ENCODE peak calls at places on chromosomes 1 and 21, in four cellular contexts. One of them, this sample, is unnamed.
A peak's percentile ranks its signal among the peaks of the same experiment; 100 is the strongest.

GRCh38 chr21:27636671-27637070 is 669.8 kb upstream of the ADAMTS5 start:
- DNase-seq in transverse colon: no peak
- DNase-seq in IMR-90: no peak
- DNase-seq in BE2C: no peak
- DNase-seq in this sample: no peak

GRCh38 chr1:63074321-63074720 is 248.0 kb upstream of the FOXD3 start:
- DNase-seq in transverse colon: no peak
- DNase-seq in IMR-90: no peak
- DNase-seq in BE2C: no peak
- DNase-seq in this sample: no peak

GRCh38 chr1:212688338-212689047 is 11.1 kb downstream of the BATF3 start:
- DNase-seq in transverse colon: no peak
- DNase-seq in IMR-90: peak; percentile 59
- DNase-seq in BE2C: no peak
- DNase-seq in this sample: no peak

GRCh38 chr1:208233546-208233945 is 10.6 kb downstream of the PLXNA2 start:
- DNase-seq in transverse colon: peak; percentile 60
- DNase-seq in IMR-90: no peak
- DNase-seq in BE2C: no peak
- DNase-seq in this sample: no peak

GRCh38 chr1:168504064-168504837 is 39.5 kb downstream of the XCL2 start:
- DNase-seq in transverse colon: peak; percentile 35
- DNase-seq in IMR-90: peak; percentile 47
- DNase-seq in BE2C: no peak
- DNase-seq in this sample: no peak

GRCh38 chr1:151923422-151923821 is 14.1 kb upstream of the THEM4 start:
- DNase-seq in transverse colon: no peak
- DNase-seq in IMR-90: no peak
- DNase-seq in BE2C: no peak
- DNase-seq in this sample: no peak

GRCh38 chr1:183598386-183598785 is 8.1 kb upstream of the NCF2 start:
- DNase-seq in transverse colon: no peak
- DNase-seq in IMR-90: peak; percentile 30
- DNase-seq in BE2C: no peak
- DNase-seq in this sample: no peak

GRCh38 chr1:112956503-112957132 is 622 bp upstream of the SLC16A1 start:
- DNase-seq in transverse colon: no peak
- DNase-seq in IMR-90: no peak
- DNase-seq in BE2C: peak; percentile 38
- DNase-seq in this sample: no peak

GRCh38 chr1:210332233-210332632 is 3.5 kb downstream of the HHAT start:
- DNase-seq in transverse colon: no peak
- DNase-seq in IMR-90: no peak
- DNase-seq in BE2C: no peak
- DNase-seq in this sample: no peak

GRCh38 chr1:99685516-99686180 is 39.7 kb downstream of the PALMD start:
- DNase-seq in transverse colon: peak; percentile 68
- DNase-seq in IMR-90: peak; percentile 91
- DNase-seq in BE2C: peak; percentile 87
- DNase-seq in this sample: peak; percentile 70

GRCh38 chr1:39269791-39270342 is 65.4 kb downstream of the MACF1 start:
- DNase-seq in transverse colon: peak; percentile 14
- DNase-seq in IMR-90: peak; percentile 82
- DNase-seq in BE2C: no peak
- DNase-seq in this sample: no peak

GRCh38 chr1:233253231-233254038 is 42.1 kb downstream of the PCNX2 start:
- DNase-seq in transverse colon: no peak
- DNase-seq in IMR-90: no peak
- DNase-seq in BE2C: no peak
- DNase-seq in this sample: peak; percentile 44

GRCh38 chr1:79657916-79658662 is 651.6 kb upstream of the ADGRL4 start:
- DNase-seq in transverse colon: no peak
- DNase-seq in IMR-90: peak; percentile 5
- DNase-seq in BE2C: no peak
- DNase-seq in this sample: no peak

GRCh38 chr1:4585216-4585615 is 69.2 kb upstream of the AJAP1 start:
- DNase-seq in transverse colon: no peak
- DNase-seq in IMR-90: no peak
- DNase-seq in BE2C: peak; percentile 12
- DNase-seq in this sample: peak; percentile 4

GRCh38 chr1:4585705-4586104 is 68.7 kb upstream of the AJAP1 start:
- DNase-seq in transverse colon: no peak
- DNase-seq in IMR-90: no peak
- DNase-seq in BE2C: no peak
- DNase-seq in this sample: no peak

GRCh38 chr1:4586611-4587010 is 67.8 kb upstream of the AJAP1 start:
- DNase-seq in transverse colon: no peak
- DNase-seq in IMR-90: no peak
- DNase-seq in BE2C: no peak
- DNase-seq in this sample: no peak

GRCh38 chr1:4581807-4582206 is 72.6 kb upstream of the AJAP1 start:
- DNase-seq in transverse colon: no peak
- DNase-seq in IMR-90: no peak
- DNase-seq in BE2C: no peak
- DNase-seq in this sample: no peak

DNA sequence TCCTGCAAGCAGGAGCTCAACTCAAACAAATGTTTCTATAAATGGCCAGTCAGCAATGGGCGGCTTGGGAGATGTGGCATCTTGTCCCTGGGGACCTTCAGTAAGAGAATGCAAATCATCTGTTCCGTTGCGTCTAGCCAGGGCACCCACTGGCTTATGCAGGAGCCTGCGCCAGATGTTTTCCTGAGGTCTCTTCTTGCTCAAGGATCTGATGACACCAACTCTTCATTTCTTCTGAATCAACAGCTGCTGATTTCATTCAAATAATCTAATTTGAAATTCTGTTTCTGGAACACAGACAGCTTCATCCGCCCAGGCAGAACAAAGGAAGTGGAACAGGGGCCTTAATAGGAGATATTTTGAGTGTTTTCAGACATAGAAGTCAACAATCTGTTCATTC is 69.9 kb upstream of the AJAP1 start:
- DNase-seq in transverse colon: no peak
- DNase-seq in IMR-90: no peak
- DNase-seq in BE2C: no peak
- DNase-seq in this sample: no peak
- TF ChIP-seq CTCF in transverse colon: no peak
- TF ChIP-seq CTCF in IMR-90: no peak
- TF ChIP-seq CTCF in BE2C: no peak
- TF ChIP-seq CTCF in this sample: no peak

DNA sequence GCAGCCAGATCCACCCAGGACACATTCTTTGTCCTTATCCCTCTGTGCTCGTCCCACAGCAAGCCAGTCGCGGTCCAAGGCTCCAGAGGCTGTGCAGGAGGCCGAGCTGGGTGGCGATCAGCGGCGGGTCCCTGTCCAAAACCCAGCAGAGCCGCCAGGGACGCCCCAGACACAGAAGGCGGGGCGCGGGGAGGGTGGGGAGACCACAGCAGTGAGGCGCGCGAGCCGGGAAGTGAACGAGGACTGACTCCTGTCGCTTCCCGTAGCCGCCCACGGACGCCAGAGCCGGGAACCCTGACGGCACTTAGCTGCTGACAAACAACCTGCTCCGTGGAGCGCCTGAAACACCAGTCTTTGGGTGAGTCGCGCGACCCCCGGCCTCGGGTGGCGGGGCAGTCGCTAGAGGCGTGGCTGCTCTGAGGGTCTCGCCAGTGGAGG is at the start of gene LGALS8:
- DNase-seq in transverse colon: peak; percentile 88
- DNase-seq in IMR-90: peak; percentile 80
- DNase-seq in BE2C: peak; percentile 18
- DNase-seq in this sample: peak; percentile 80
- TF ChIP-seq CTCF in transverse colon: no peak
- TF ChIP-seq CTCF in IMR-90: peak; percentile 2
- TF ChIP-seq CTCF in BE2C: no peak
- TF ChIP-seq CTCF in this sample: no peak

GRCh38 chr1:175219774-175220173 is 27.2 kb upstream of the KIAA0040 start:
- DNase-seq in transverse colon: no peak
- DNase-seq in IMR-90: no peak
- DNase-seq in BE2C: no peak
- DNase-seq in this sample: no peak
- TF ChIP-seq CTCF in transverse colon: no peak
- TF ChIP-seq CTCF in IMR-90: no peak
- TF ChIP-seq CTCF in BE2C: no peak
- TF ChIP-seq CTCF in this sample: no peak

GRCh38 chr1:94654505-94654904 is 112.9 kb upstream of the F3 start:
- DNase-seq in transverse colon: no peak
- DNase-seq in IMR-90: no peak
- DNase-seq in BE2C: no peak
- DNase-seq in this sample: no peak
- TF ChIP-seq CTCF in transverse colon: no peak
- TF ChIP-seq CTCF in IMR-90: no peak
- TF ChIP-seq CTCF in BE2C: no peak
- TF ChIP-seq CTCF in this sample: no peak

DNA sequence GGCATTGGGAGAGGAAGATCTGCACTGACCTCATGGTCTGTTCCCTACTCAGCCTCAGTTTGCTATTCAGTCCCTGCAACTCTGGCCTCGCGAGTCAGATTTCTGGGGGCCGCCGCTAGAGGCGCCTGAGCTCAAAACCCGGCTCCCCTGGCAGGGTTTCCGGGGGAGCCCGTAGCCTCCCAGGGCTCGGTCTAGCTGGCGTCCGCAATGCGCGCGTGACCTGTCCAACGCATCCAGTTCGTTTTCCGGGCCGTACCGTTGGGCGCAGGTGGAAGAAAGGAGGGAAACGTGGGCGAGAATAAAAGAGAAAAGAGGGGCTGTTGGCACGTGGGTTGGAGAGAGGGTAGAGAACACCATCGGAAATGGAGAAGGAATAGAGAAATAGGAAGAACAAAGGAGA is at the start of gene ADAM30:
- DNase-seq in transverse colon: no peak
- DNase-seq in IMR-90: no peak
- DNase-seq in BE2C: no peak
- DNase-seq in this sample: no peak
- TF ChIP-seq CTCF in transverse colon: no peak
- TF ChIP-seq CTCF in IMR-90: peak; percentile 2
- TF ChIP-seq CTCF in BE2C: no peak
- TF ChIP-seq CTCF in this sample: no peak

GRCh38 chr1:56411484-56412180 is 167.7 kb downstream of the PLPP3 start:
- DNase-seq in transverse colon: no peak
- DNase-seq in IMR-90: no peak
- DNase-seq in BE2C: no peak
- DNase-seq in this sample: no peak

GRCh38 chr1:56411021-56411420 is 168.3 kb downstream of the PLPP3 start:
- DNase-seq in transverse colon: no peak
- DNase-seq in IMR-90: no peak
- DNase-seq in BE2C: no peak
- DNase-seq in this sample: no peak

GRCh38 chr1:56406821-56407220 is 172.5 kb downstream of the PLPP3 start:
- DNase-seq in transverse colon: no peak
- DNase-seq in IMR-90: peak; percentile 21
- DNase-seq in BE2C: no peak
- DNase-seq in this sample: no peak

GRCh38 chr1:56410405-56410804 is 169.0 kb downstream of the PLPP3 start:
- DNase-seq in transverse colon: no peak
- DNase-seq in IMR-90: no peak
- DNase-seq in BE2C: no peak
- DNase-seq in this sample: no peak

GRCh38 chr1:56409112-56409691 is 170.2 kb downstream of the PLPP3 start:
- DNase-seq in transverse colon: peak; percentile 72
- DNase-seq in IMR-90: no peak
- DNase-seq in BE2C: no peak
- DNase-seq in this sample: peak; percentile 76
- TF ChIP-seq CTCF in transverse colon: peak; percentile 75
- TF ChIP-seq CTCF in IMR-90: no peak
- TF ChIP-seq CTCF in BE2C: no peak
- TF ChIP-seq CTCF in this sample: peak; percentile 68

DNA sequence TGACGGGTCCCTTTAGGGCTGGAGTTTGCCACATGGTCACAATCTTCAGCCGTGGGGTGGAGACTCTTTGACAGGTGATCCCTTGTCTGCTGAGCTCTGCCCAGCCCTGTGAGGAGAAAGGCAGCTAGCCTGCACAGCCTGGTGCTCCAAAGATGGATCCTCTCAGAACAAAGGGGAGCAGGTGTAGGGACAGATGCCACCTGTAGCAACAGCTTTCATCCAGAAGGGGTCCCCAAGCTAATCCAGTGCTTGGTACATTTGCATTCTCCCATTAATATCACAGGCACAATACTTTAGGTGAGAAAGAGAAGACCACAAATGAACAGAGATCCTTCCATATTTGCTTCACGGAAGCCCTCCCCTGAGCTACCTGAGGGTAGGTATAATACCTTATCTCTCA is 93.2 kb downstream of the CCDC185 start:
- DNase-seq in transverse colon: no peak
- DNase-seq in IMR-90: no peak
- DNase-seq in BE2C: no peak
- DNase-seq in this sample: no peak
- TF ChIP-seq CTCF in transverse colon: no peak
- TF ChIP-seq CTCF in IMR-90: no peak
- TF ChIP-seq CTCF in BE2C: peak; percentile 11
- TF ChIP-seq CTCF in this sample: no peak